ENCODE peak calls at places on chromosomes 2 and 18, in nine cellular contexts. E is AG04450, T is AG10803, Q is psoas muscle, Z is PC-9, U is natural killer cell, B is colonic mucosa, M is ovary, K is endodermal cell. C is an unnamed sample.

GRCh38 chr2:65299246-65299645 is 71.6 kb downstream of the ACTR2 start:
- DNase-seq in E (no peak), B (no peak), K (no peak), U (peak; percentile 44), Z (no peak), M (peak; percentile 49), Q (no peak), T (no peak), C (no peak)

GRCh38 chr2:25711641-25712369 is 38.4 kb upstream of the DTNB start:
- DNase-seq in B (no peak), E (no peak), Z (no peak), K (no peak), U (no peak), M (no peak), T (no peak), Q (no peak), C (no peak)

GRCh38 chr2:74179063-74179865 is 585 bp upstream of the MOB1A start:
- DNase-seq in Q (no peak), B (no peak), U (no peak), T (peak; percentile 21), E (no peak), K (no peak), Z (peak; percentile 44), M (peak; percentile 39), C (no peak)

GRCh38 chr18:23141022-23141999 is 6.0 kb downstream of the CABLES1 start:
- DNase-seq in Z (no peak), U (no peak), Q (no peak), M (peak; percentile 52), E (no peak), T (peak; percentile 53), B (peak; percentile 84), K (no peak), C (no peak)

GRCh38 chr18:27315001-27315400 is 129.9 kb upstream of the CHST9 start:
- DNase-seq in B (no peak), Q (no peak), M (no peak), T (no peak), E (no peak), Z (no peak), K (no peak), U (no peak), C (no peak)

GRCh38 chr18:8056723-8057122 is 489.6 kb downstream of the PTPRM start:
- DNase-seq in B (no peak), E (no peak), Z (no peak), K (no peak), Q (no peak), U (no peak), T (no peak), M (no peak), C (no peak)

GRCh38 chr2:236001854-236002253 is 166.3 kb downstream of the GBX2 start:
- DNase-seq in B (no peak), Q (no peak), M (no peak), Z (no peak), T (no peak), K (no peak), E (no peak), U (no peak), C (no peak)

GRCh38 chr2:102001767-102002142 is 10.0 kb downstream of the IL1R2 start:
- DNase-seq in K (no peak), B (no peak), E (no peak), U (no peak), Z (peak; percentile 77), T (no peak), M (no peak), Q (no peak), C (no peak)

GRCh38 chr2:48339451-48339850 is 190.5 kb upstream of the STON1 start:
- DNase-seq in U (no peak), E (no peak), K (no peak), B (no peak), M (no peak), Z (no peak), T (peak; percentile 13), Q (no peak), C (no peak)

GRCh38 chr18:55064073-55064472 is 104.8 kb upstream of the CCDC68 start:
- DNase-seq in B (no peak), T (no peak), K (no peak), E (no peak), U (no peak), Z (no peak), M (no peak), Q (no peak), C (no peak)

GRCh38 chr2:162537651-162538050 is 193.7 kb downstream of the GCA start:
- DNase-seq in Q (no peak), M (no peak), U (no peak), K (no peak), E (no peak), T (no peak), Z (no peak), B (no peak), C (no peak)

GRCh38 chr18:70313640-70314039 is 24.8 kb downstream of the SOCS6 start:
- DNase-seq in B (no peak), Q (no peak), U (no peak), E (no peak), T (no peak), M (no peak), Z (no peak), K (no peak), C (no peak)
- TF ChIP-seq CTCF in B (no peak), Q (no peak), U (no peak), E (no peak), T (no peak), M (no peak), Z (no peak), K (no peak), C (no peak)

DNA sequence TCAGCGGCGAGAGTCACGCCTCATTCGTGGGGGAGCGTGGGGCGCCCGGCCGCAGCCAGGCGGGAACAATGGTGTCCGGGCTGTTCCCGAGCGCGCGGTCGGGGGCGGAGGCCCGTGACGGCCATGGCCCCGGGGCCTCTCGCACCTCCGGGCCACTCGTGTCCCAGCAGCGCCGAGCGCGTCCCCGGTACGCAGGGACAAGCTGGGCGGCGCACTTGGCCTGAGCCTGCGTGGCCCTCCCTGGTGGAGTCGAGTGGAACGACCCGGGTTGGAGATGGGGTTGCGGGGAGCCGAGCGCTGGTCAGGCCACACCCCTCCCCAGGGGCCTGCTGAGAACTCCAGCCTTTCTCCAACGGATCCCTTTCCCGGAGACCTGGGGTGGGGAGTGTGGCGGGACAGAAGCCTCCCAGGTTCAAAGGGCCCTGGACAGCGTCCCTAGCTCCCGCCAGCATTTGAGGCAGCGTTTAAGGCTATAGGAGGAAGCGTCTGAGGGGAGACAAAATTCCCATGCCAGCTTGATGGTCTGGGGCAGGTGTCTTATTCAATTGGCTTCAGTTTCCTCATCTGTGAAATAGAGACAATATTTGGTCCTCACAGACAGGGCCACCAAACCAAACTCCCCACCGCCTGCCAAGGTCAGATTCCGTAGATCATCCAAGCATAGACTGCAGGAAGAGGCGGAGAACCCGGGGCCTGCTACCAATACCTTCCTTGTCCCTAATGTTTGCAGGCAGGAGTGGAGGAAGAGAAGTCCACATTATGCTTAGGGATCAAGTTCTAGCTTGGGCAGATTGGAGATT is 545 bp downstream of the CNDP2 start:
- DNase-seq in Q (peak; percentile 83), T (peak; percentile 57), B (peak; percentile 72), K (peak; percentile 83), Z (peak; percentile 56), U (no peak), E (peak; percentile 8), M (no peak), C (peak; percentile 79)
- TF ChIP-seq CTCF in Q (peak; percentile 26), T (peak; percentile 28), B (no peak), K (peak; percentile 52), Z (no peak), U (no peak), E (peak; percentile 15), M (peak; percentile 31), C (no peak)

GRCh38 chr2:224969095-224969494 is 73.2 kb downstream of the DOCK10 start:
- DNase-seq in U (no peak), T (no peak), K (no peak), Z (no peak), B (no peak), Q (no peak), M (no peak), E (no peak), C (no peak)
- TF ChIP-seq CTCF in U (no peak), T (no peak), K (no peak), Z (no peak), B (no peak), Q (no peak), M (no peak), E (no peak), C (no peak)

GRCh38 chr2:211503198-211503597 is 946.8 kb downstream of the CPS1 start:
- DNase-seq in B (no peak), M (no peak), E (no peak), K (no peak), T (no peak), Z (no peak), U (no peak), Q (no peak), C (no peak)

GRCh38 chr2:211498551-211499205 is 942.3 kb downstream of the CPS1 start:
- DNase-seq in U (no peak), M (no peak), Q (no peak), Z (no peak), T (no peak), K (no peak), E (no peak), B (no peak), C (no peak)

DNA sequence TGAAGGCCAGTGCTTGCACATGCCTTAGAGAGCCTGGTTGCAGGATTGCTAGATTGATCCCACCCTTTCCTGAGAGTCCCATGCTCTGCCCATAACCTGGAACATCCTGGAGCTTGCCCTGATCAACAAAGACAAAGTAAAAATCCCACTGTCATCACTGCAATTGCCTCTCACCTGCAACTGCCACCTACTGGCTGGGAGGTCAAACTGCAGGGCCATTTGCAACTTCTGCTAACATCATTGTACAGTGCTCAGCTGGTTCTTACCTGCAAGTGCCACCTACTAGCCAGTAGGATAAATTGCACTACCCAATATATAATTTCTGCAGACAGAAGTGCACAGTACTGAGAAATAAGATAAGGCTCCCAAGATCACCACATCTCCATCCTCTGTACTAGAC is 947.5 kb downstream of the CPS1 start:
- DNase-seq in Q (no peak), U (no peak), T (no peak), Z (no peak), E (no peak), M (no peak), K (peak; percentile 52), B (no peak), C (no peak)
- TF ChIP-seq CTCF in Q (no peak), U (no peak), T (no peak), Z (peak; percentile 35), E (no peak), M (no peak), K (peak; percentile 68), B (no peak), C (peak; percentile 42)

GRCh38 chr2:20868377-20868776 is 45.5 kb upstream of the LDAH start:
- DNase-seq in M (no peak), T (no peak), K (no peak), B (no peak), U (no peak), Z (no peak), E (no peak), Q (no peak), C (no peak)
- TF ChIP-seq CTCF in M (no peak), T (no peak), K (peak; percentile 25), B (no peak), U (no peak), Z (no peak), E (no peak), Q (no peak), C (no peak)

C was measured in glutamatergic neuron.